ENCODE peak calls at places on chromosomes 1 and 21, in six cellular contexts. U is IMR-90, N is spleen, P is uterus, L is A549, K is ovary. H is an unnamed sample. For H3K4me1, the result is how much of the 10 kb centered on the place peaks cover.

GRCh38 chr1:182784556-182785171 is 4.9 kb upstream of the NPL start:
- DNase-seq in U (peak), N (no peak), P (peak), L (peak), K (no peak), H (peak)

GRCh38 chr1:92527670-92528069 is 40.9 kb upstream of the GFI1 start:
- DNase-seq in U (no peak), N (no peak), P (no peak), L (no peak), K (no peak), H (no peak)

GRCh38 chr1:18352640-18353245 is 128.0 kb upstream of the KLHDC7A start:
- DNase-seq in U (no peak), N (no peak), P (no peak), L (no peak), K (no peak), H (no peak)

GRCh38 chr1:206785366-206785765 is 13.1 kb upstream of the IL10 start:
- DNase-seq in U (no peak), N (no peak), P (no peak), L (no peak), K (no peak), H (no peak)

GRCh38 chr1:64269558-64269884 is 66.1 kb downstream of the UBE2U start:
- DNase-seq in U (no peak), N (no peak), P (no peak), L (no peak), K (no peak), H (no peak)

GRCh38 chr1:237953238-237953637 is 62.5 kb upstream of the ZP4 start:
- DNase-seq in U (no peak), N (no peak), P (no peak), L (no peak), K (no peak), H (peak)

GRCh38 chr1:12552951-12553921 is 64.8 kb downstream of the DHRS3 start:
- DNase-seq in U (no peak), N (no peak), P (no peak), L (no peak), K (peak), H (no peak)

GRCh38 chr21:34333150-34333739 is 30.6 kb upstream of the KCNE2 start:
- DNase-seq in U (peak), N (no peak), P (no peak), L (no peak), K (no peak), H (peak)

GRCh38 chr1:45359882-45360513 is 19.8 kb upstream of the MUTYH start:
- DNase-seq in U (peak), N (no peak), P (peak), L (no peak), K (peak), H (peak)

GRCh38 chr1:241611063-241611462 is 29.1 kb downstream of the CHML start:
- DNase-seq in U (peak), N (no peak), P (no peak), L (peak), K (no peak), H (no peak)

GRCh38 chr1:71464016-71464415 is 383.2 kb upstream of the ZRANB2 start:
- DNase-seq in U (peak), N (no peak), P (no peak), L (no peak), K (no peak), H (no peak)

GRCh38 chr1:184022651-184023050 is 14.9 kb downstream of the COLGALT2 start:
- DNase-seq in U (peak), N (no peak), P (peak), L (no peak), K (peak), H (no peak)

GRCh38 chr1:63359561-63359960 is 7.9 kb upstream of the ALG6 start:
- DNase-seq in U (no peak), N (no peak), P (no peak), L (no peak), K (no peak), H (no peak)

GRCh38 chr1:114203722-114204121 is 50.1 kb upstream of the SYT6 start:
- DNase-seq in U (no peak), N (no peak), P (no peak), L (no peak), K (no peak), H (no peak)

GRCh38 chr1:40067023-40067422 is 26.5 kb downstream of the CAP1 start:
- DNase-seq in U (peak), N (no peak), P (no peak), L (no peak), K (no peak), H (no peak)

GRCh38 chr1:177862916-177863315 is 106.9 kb downstream of the SEC16B start:
- DNase-seq in U (peak), N (no peak), P (no peak), L (no peak), K (no peak), H (no peak)

GRCh38 chr1:196678510-196678884 is 26.7 kb downstream of the CFH start:
- DNase-seq in U (peak), N (no peak), P (no peak), L (no peak), K (no peak), H (no peak)

GRCh38 chr1:231076802-231077201 is 36.7 kb upstream of the FAM89A start:
- DNase-seq in U (no peak), N (no peak), P (no peak), L (no peak), K (no peak), H (no peak)

GRCh38 chr1:236067854-236068454 is 3.1 kb upstream of the NID1 start:
- DNase-seq in U (peak), N (no peak), P (peak), L (no peak), K (no peak), H (no peak)

GRCh38 chr1:156386134-156386901 is 17.3 kb downstream of the RHBG start:
- DNase-seq in U (no peak), N (no peak), P (no peak), L (no peak), K (no peak), H (no peak)

GRCh38 chr1:104132386-104132973 is 382.8 kb downstream of the AMY1C start:
- DNase-seq in U (peak), N (no peak), P (no peak), L (no peak), K (no peak), H (peak)

GRCh38 chr1:8465692-8466091 is 147.8 kb downstream of the SLC45A1 start:
- DNase-seq in U (no peak), N (peak), P (no peak), L (no peak), K (no peak), H (no peak)

GRCh38 chr21:39660191-39660590 is 47.5 kb downstream of the B3GALT5 start:
- DNase-seq in U (peak), N (no peak), P (peak), L (no peak), K (no peak), H (no peak)

GRCh38 chr1:19345391-19345790 is 33.3 kb downstream of the SLC66A1 start:
- DNase-seq in U (no peak), N (no peak), P (no peak), L (no peak), K (no peak), H (no peak)

GRCh38 chr1:210771131-210771530 is 362.8 kb downstream of the KCNH1 start:
- DNase-seq in U (no peak), N (no peak), P (no peak), L (no peak), K (no peak), H (no peak)

GRCh38 chr1:110475358-110476027 is 24.5 kb downstream of the PROK1 start:
- DNase-seq in U (no peak), N (peak), P (no peak), L (no peak), K (no peak), H (no peak)

GRCh38 chr1:180911640-180912161 is 996 bp upstream of the KIAA1614 start:
- DNase-seq in U (peak), N (no peak), P (peak), L (no peak), K (no peak), H (no peak)

GRCh38 chr1:155093938-155094621 is 15.4 kb downstream of the EFNA3 start:
- DNase-seq in U (peak), N (no peak), P (peak), L (no peak), K (peak), H (no peak)

GRCh38 chr1:236760986-236761385 is 34.1 kb upstream of the MTR start:
- DNase-seq in U (no peak), N (no peak), P (no peak), L (no peak), K (no peak), H (no peak)

GRCh38 chr1:16067127-16067768 is 6.2 kb downstream of the FAM131C start:
- DNase-seq in U (peak), N (no peak), P (no peak), L (peak), K (peak), H (no peak)

GRCh38 chr21:46274797-46275390 is 10.5 kb downstream of the MCM3AP start:
- DNase-seq in U (no peak), N (no peak), P (no peak), L (no peak), K (no peak), H (no peak)

GRCh38 chr1:64861611-64862010 is 104.7 kb downstream of the JAK1 start:
- DNase-seq in U (peak), N (no peak), P (no peak), L (no peak), K (no peak), H (peak)

GRCh38 chr21:32141009-32141357 is 137.9 kb downstream of the MIS18A start:
- DNase-seq in U (no peak), N (no peak), P (no peak), L (no peak), K (no peak), H (no peak)

GRCh38 chr1:49163041-49163440 is 386.4 kb upstream of the BEND5 start:
- DNase-seq in U (no peak), N (no peak), P (no peak), L (no peak), K (no peak), H (no peak)

GRCh38 chr1:244603498-244603897 is 49.4 kb upstream of the DESI2 start:
- DNase-seq in U (peak), N (no peak), P (no peak), L (no peak), K (no peak), H (no peak)

GRCh38 chr1:22043175-22043769 is 9.2 kb upstream of the CDC42 start:
- DNase-seq in U (no peak), N (peak), P (no peak), L (no peak), K (no peak), H (no peak)

GRCh38 chr21:31284797-31285397 is 59.2 kb downstream of the TIAM1 start:
- DNase-seq in U (peak), N (no peak), P (no peak), L (no peak), K (no peak), H (no peak)

DNA sequence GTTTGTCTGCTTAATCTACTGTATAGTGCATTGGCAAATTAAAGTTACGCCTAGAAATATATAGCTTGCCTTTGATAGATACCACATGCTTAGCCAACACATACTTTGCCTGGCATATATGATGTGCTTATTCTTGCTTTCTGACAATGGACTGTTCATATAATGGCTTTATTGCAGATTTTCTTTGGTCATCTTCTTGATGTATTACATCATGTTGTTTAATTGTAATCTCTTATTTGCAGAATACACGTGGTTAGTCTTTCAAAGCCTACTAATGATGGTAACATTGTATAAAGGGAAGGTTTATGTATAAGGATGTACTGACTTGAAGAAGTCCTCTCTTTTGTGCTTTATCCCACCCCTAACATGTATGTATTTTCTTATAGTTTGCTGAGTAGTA is 201.5 kb downstream of the PDE4B start:
- DNase-seq in U (no peak), N (no peak), P (no peak), L (no peak), K (no peak), H (no peak)
- H3K4me3 ChIP-seq in U (no peak), N (no peak), P (no peak), L (peak), K (no peak), H (no peak)

DNA sequence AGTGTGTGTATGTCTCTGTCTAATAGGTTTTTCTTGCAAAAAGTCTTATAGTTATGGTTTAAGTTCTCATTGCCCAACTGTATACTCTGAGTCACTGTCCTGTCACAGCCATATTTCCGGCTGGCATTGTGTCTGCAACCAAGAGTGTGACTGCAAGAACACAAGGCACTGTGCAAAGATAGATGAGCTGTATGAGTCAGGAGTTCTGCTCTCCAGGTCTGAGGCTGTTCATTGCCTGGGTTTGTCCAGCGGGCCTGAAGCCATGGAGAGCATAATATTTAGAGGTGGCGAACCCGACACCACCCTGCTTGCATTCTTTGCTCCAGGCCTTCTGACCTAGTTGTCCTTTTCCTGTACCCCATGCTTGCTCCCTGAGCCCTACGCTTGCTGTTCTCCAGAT is 50.9 kb upstream of the CNIH3 start:
- DNase-seq in U (peak), N (no peak), P (no peak), L (peak), K (no peak), H (no peak)
- TF ChIP-seq POLR2A in U (no peak), N (no peak), P (no peak), L (no peak), K (no peak), H (no peak)

DNA sequence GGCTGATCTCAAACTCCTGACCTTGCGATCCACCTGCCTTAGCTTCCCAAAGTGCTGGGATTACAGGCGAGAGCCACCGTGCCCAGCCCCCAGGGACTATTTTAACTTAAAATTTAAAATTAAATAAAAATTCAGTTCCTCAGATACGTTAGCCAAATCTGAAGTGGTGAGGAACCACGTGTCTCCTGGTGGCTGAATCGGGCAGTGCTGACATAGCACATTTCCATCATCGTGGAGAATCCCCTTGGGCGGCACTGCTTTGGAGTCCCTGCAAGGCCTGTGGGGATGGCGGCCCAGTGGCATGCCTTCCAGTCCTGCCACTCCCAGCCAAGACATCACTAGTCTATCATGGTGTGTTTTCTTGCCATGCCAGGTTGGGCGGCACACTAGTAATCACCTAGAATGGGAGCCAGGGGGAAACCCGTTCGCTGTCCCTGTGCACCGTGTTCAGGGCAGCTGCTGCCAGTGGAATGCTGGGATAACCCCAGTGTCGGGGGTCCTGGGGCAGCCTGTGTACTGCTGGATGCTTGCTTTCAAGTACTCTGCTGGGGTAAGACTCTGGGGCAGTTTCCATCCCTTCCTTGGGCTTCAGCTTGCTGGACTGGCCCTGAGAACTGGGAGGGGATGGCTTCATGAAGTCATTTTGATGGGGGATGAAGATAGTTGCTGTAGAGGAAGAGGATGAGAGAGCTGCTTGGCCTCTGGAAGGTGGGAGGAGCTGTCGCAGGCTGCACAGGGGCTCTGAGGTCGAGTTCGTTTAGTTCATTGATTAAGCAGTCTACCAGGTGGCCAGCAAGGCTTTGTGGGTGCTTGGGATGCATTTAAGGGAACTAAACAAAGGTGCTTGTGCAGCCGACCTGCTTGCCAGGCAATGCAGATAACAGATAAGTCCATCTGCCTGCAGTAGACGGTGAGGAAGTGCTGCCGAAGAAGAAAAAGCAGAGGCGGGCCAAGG is 4.6 kb downstream of the ZBTB48 start:
- DNase-seq in U (no peak), N (no peak), P (no peak), L (no peak), K (no peak), H (no peak)
- H3K4me1 ChIP-seq in U (under half), N (under half), P (under half), L (under half), K (under half), H (under half)

GRCh38 chr1:29004813-29005212 is 90.4 kb downstream of the EPB41 start:
- DNase-seq in U (no peak), N (no peak), P (no peak), L (no peak), K (no peak), H (no peak)

GRCh38 chr1:29002792-29003191 is 88.4 kb downstream of the EPB41 start:
- DNase-seq in U (no peak), N (no peak), P (no peak), L (no peak), K (no peak), H (no peak)

DNA sequence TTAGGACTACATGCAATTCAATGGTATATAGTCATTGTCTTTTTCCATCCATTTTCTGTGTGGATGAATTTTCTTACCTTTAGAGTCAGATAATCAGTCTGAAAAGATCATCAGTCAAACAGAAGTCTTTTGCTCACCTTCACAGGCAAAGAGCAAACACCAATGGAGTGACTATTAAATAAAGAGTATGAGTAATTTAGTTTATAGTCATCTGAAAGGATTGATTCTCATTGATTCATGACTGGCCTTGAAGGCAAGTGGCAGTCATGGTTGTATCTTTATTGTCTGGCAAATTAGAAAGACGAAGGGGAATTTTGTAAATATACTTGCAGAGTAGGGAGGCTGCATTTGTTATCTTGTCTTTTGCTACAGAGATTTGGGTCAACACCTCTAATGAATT is 89.9 kb downstream of the EPB41 start:
- DNase-seq in U (no peak), N (no peak), P (no peak), L (no peak), K (no peak), H (no peak)
- H3K4me3 ChIP-seq in U (no peak), N (no peak), P (no peak), L (no peak), K (no peak), H (no peak)

GRCh38 chr1:1115830-1116700 is at the start of gene C1orf159:
- DNase-seq in U (peak), N (peak), P (peak), L (peak), K (peak), H (peak)
- TF ChIP-seq POLR2A in U (no peak), N (no peak), P (no peak), L (no peak), K (no peak), H (no peak)

GRCh38 chr21:37454869-37455503 is 88.4 kb downstream of the DYRK1A start:
- DNase-seq in U (no peak), N (no peak), P (no peak), L (no peak), K (no peak), H (no peak)

GRCh38 chr21:37458669-37459276 is 92.2 kb downstream of the DYRK1A start:
- DNase-seq in U (no peak), N (no peak), P (no peak), L (no peak), K (no peak), H (no peak)

GRCh38 chr21:37453350-37453749 is 86.8 kb downstream of the DYRK1A start:
- DNase-seq in U (no peak), N (no peak), P (no peak), L (no peak), K (no peak), H (no peak)

GRCh38 chr21:37452222-37452621 is 85.6 kb downstream of the DYRK1A start:
- DNase-seq in U (peak), N (no peak), P (no peak), L (no peak), K (no peak), H (no peak)

GRCh38 chr21:37455504-37455911 is 88.9 kb downstream of the DYRK1A start:
- DNase-seq in U (peak), N (no peak), P (no peak), L (no peak), K (no peak), H (no peak)
- H3K4me1 ChIP-seq in U (under half), N (under half), P (under half), L (half or more), K (under half), H (under half)

GRCh38 chr1:209651148-209651547 is 1.1 kb downstream of the LAMB3 start:
- DNase-seq in U (peak), N (peak), P (no peak), L (peak), K (no peak), H (peak)

GRCh38 chr1:209648931-209649776 is 3.1 kb downstream of the LAMB3 start:
- DNase-seq in U (peak), N (no peak), P (no peak), L (peak), K (no peak), H (no peak)

GRCh38 chr1:209652121-209652742 is at the start of gene LAMB3:
- DNase-seq in U (no peak), N (no peak), P (no peak), L (no peak), K (no peak), H (no peak)

GRCh38 chr1:209648366-209648765 is 3.9 kb downstream of the LAMB3 start:
- DNase-seq in U (no peak), N (no peak), P (no peak), L (no peak), K (no peak), H (no peak)

GRCh38 chr1:209650454-209650853 is 1.8 kb downstream of the LAMB3 start:
- DNase-seq in U (no peak), N (no peak), P (no peak), L (no peak), K (no peak), H (no peak)
- H3K4me3 ChIP-seq in U (no peak), N (no peak), P (no peak), L (no peak), K (no peak), H (no peak)

H was measured in testis.